ENCODE peak calls at places on chromosomes 5 and 9, in six cellular contexts. F is iris pigment epithelial cell; Q is breast epithelium; C is naive thymus-derived CD4-positive, alpha-beta T cell; D is C1 segment of cervical spinal cord; X is DMS53. I is an unnamed sample.

GRCh38 chr5:177530638-177531037 is 13.9 kb upstream of the DDX41 start:
- DNase-seq in Q (peak), F (no peak), X (no peak), C (no peak), D (no peak), I (no peak)

GRCh38 chr9:123883634-123884033 is 46.3 kb downstream of the DENND1A start:
- DNase-seq in D (no peak), Q (no peak), C (no peak), F (peak), X (no peak), I (no peak)

GRCh38 chr9:104868687-104869404 is 59.1 kb downstream of the ABCA1 start:
- DNase-seq in F (peak), C (no peak), D (no peak), X (peak), Q (no peak), I (no peak)

GRCh38 chr9:127523312-127523851 is 72.1 kb downstream of the LRSAM1 start:
- DNase-seq in Q (no peak), F (peak), X (peak), C (no peak), D (no peak), I (no peak)

GRCh38 chr9:115014438-115014837 is 84.0 kb upstream of the TNFSF8 start:
- DNase-seq in F (no peak), C (no peak), Q (no peak), D (no peak), X (no peak), I (no peak)

GRCh38 chr9:92146610-92147009 is 31.4 kb upstream of the SPTLC1 start:
- DNase-seq in F (peak), C (no peak), Q (no peak), D (no peak), X (peak), I (no peak)

GRCh38 chr5:38603691-38604090 is 47.2 kb upstream of the LIFR start:
- DNase-seq in C (no peak), F (peak), D (no peak), X (no peak), Q (no peak), I (no peak)

GRCh38 chr9:72509053-72509452 is 12.4 kb upstream of the TMC1 start:
- DNase-seq in F (peak), C (no peak), D (no peak), Q (no peak), X (no peak), I (no peak)

GRCh38 chr9:34993502-34994428 is 4.2 kb downstream of the DNAJB5 start:
- DNase-seq in C (no peak), F (peak), D (no peak), Q (no peak), X (peak), I (no peak)

GRCh38 chr9:127137640-127138360 is 15.4 kb upstream of the ANGPTL2 start:
- DNase-seq in F (no peak), X (no peak), Q (peak), D (no peak), C (no peak), I (no peak)

GRCh38 chr5:6788439-6788838 is 75.2 kb downstream of the TENT4A start:
- DNase-seq in D (no peak), F (no peak), Q (no peak), X (no peak), C (no peak), I (no peak)

GRCh38 chr5:174618589-174618988 is 105.8 kb upstream of the MSX2 start:
- DNase-seq in F (no peak), Q (no peak), X (no peak), D (no peak), C (no peak), I (no peak)

GRCh38 chr5:126178521-126178920 is 244.7 kb upstream of the GRAMD2B start:
- DNase-seq in C (no peak), X (no peak), D (no peak), Q (no peak), F (peak), I (no peak)

GRCh38 chr5:1188464-1188863 is 12.9 kb upstream of the SLC6A19 start:
- DNase-seq in F (no peak), Q (no peak), D (no peak), C (no peak), X (no peak), I (no peak)

GRCh38 chr5:133032852-133033742 is 6.7 kb upstream of the ZCCHC10 start:
- DNase-seq in C (no peak), X (no peak), Q (no peak), F (peak), D (no peak), I (no peak)

GRCh38 chr5:59698207-59698606 is 195.3 kb downstream of the PDE4D start:
- DNase-seq in X (no peak), F (peak), Q (no peak), C (no peak), D (no peak), I (no peak)

GRCh38 chr9:89444212-89444611 is 53.7 kb downstream of the SEMA4D start:
- DNase-seq in F (no peak), Q (no peak), D (no peak), X (no peak), C (peak), I (no peak)

GRCh38 chr9:79489241-79490000 is 82.3 kb upstream of the TLE4 start:
- DNase-seq in F (peak), Q (no peak), X (peak), D (no peak), C (no peak), I (peak)

GRCh38 chr5:168655316-168655715 is 76.1 kb upstream of the PANK3 start:
- DNase-seq in X (no peak), D (no peak), C (no peak), F (no peak), Q (no peak), I (no peak)

GRCh38 chr9:127572961-127573727 is 38.9 kb upstream of the STXBP1 start:
- DNase-seq in X (peak), F (peak), Q (no peak), C (no peak), D (no peak), I (no peak)

GRCh38 chr5:33091571-33092363 is 349.0 kb upstream of the TARS1 start:
- DNase-seq in F (peak), X (no peak), Q (no peak), D (no peak), C (no peak), I (no peak)

GRCh38 chr9:37408933-37409710 is 13.4 kb upstream of the GRHPR start:
- DNase-seq in F (no peak), Q (no peak), D (no peak), C (no peak), X (no peak), I (no peak)

GRCh38 chr9:18396102-18396728 is 77.7 kb upstream of the ADAMTSL1 start:
- DNase-seq in C (no peak), X (peak), D (no peak), F (peak), Q (no peak), I (no peak)

GRCh38 chr5:18393546-18393945 is 759.3 kb downstream of the TAF11L14 start:
- DNase-seq in X (no peak), F (no peak), Q (no peak), D (no peak), C (no peak), I (no peak)